ENCODE peak calls at places on chromosomes 12 and 14, in seven cellular contexts. G is aorta; Y is caudate nucleus; B is AG04450; N is psoas muscle; V is effector memory CD4-positive, alpha-beta T cell; W is upper lobe of right lung. F is an unnamed sample.

GRCh38 chr12:77924703-77925102 is 94.0 kb downstream of the NAV3 start:
- DNase-seq in W (no peak), B (no peak), G (no peak), Y (no peak), N (no peak), V (no peak), F (no peak)

GRCh38 chr14:56686416-56686815 is 106.8 kb downstream of the TMEM260 start:
- DNase-seq in B (no peak), N (no peak), V (no peak), G (no peak), Y (no peak), W (no peak), F (no peak)

GRCh38 chr12:112381421-112381897 is 772 bp downstream of the HECTD4 start:
- DNase-seq in W (no peak), N (peak; percentile 56), B (no peak), Y (peak; percentile 53), V (peak; percentile 27), G (no peak), F (peak; percentile 12)

GRCh38 chr12:111728795-111729194 is 37.9 kb upstream of the ALDH2 start:
- DNase-seq in B (no peak), N (no peak), G (no peak), W (no peak), Y (no peak), V (no peak), F (no peak)

GRCh38 chr14:64725360-64725815 is 21.2 kb downstream of the PLEKHG3 start:
- DNase-seq in V (no peak), W (peak; percentile 32), G (peak; percentile 25), Y (no peak), N (peak; percentile 30), B (no peak), F (no peak)

GRCh38 chr14:65077318-65077717 is 25.0 kb downstream of the MAX start:
- DNase-seq in G (no peak), B (no peak), W (no peak), V (no peak), Y (no peak), N (no peak), F (no peak)

GRCh38 chr12:11723993-11724392 is 74.5 kb downstream of the ETV6 start:
- DNase-seq in W (no peak), N (peak; percentile 58), V (no peak), Y (no peak), B (no peak), G (no peak), F (no peak)

GRCh38 chr12:116990971-116991966 is 80.5 kb downstream of the FBXW8 start:
- DNase-seq in V (no peak), B (peak; percentile 46), W (no peak), Y (no peak), N (no peak), G (no peak), F (no peak)

GRCh38 chr14:51442513-51443175 is 202.6 kb downstream of the TMX1 start:
- DNase-seq in W (no peak), N (no peak), B (peak; percentile 91), G (no peak), V (no peak), Y (no peak), F (no peak)

GRCh38 chr12:100652488-100652887 is 79.0 kb downstream of the GAS2L3 start:
- DNase-seq in B (no peak), V (no peak), W (no peak), G (no peak), N (no peak), Y (no peak), F (no peak)

GRCh38 chr12:92926549-92926948 is 2.5 kb downstream of the EEA1 start:
- DNase-seq in N (no peak), Y (no peak), G (no peak), W (no peak), V (no peak), B (no peak), F (no peak)

GRCh38 chr12:13175499-13175898 is 21.0 kb upstream of the EMP1 start:
- DNase-seq in G (no peak), B (no peak), V (no peak), Y (no peak), W (no peak), N (no peak), F (no peak)

GRCh38 chr14:100866666-100867630 is 36.6 kb downstream of the RTL1 start:
- DNase-seq in B (no peak), Y (no peak), V (no peak), N (peak; percentile 41), W (peak; percentile 46), G (peak; percentile 45), F (no peak)

GRCh38 chr14:103282932-103283331 is 51.1 kb upstream of the EIF5 start:
- DNase-seq in G (no peak), Y (no peak), V (no peak), B (no peak), N (no peak), W (no peak), F (no peak)

GRCh38 chr12:2092890-2093289 is 40.1 kb downstream of the CACNA1C start:
- DNase-seq in N (no peak), G (peak; percentile 89), V (no peak), B (no peak), Y (no peak), W (peak; percentile 28), F (no peak)

GRCh38 chr14:39469094-39469710 is 37.0 kb upstream of the FBXO33 start:
- DNase-seq in G (peak; percentile 52), W (no peak), V (no peak), Y (no peak), N (no peak), B (no peak), F (no peak)

GRCh38 chr12:115988193-115988592 is 289.3 kb downstream of the MED13L start:
- DNase-seq in G (no peak), V (no peak), N (no peak), Y (no peak), W (no peak), B (no peak), F (no peak)

GRCh38 chr12:63068857-63069442 is 82.1 kb downstream of the AVPR1A start:
- DNase-seq in W (no peak), N (no peak), G (no peak), Y (no peak), V (no peak), B (peak; percentile 34), F (no peak)

GRCh38 chr12:7915911-7916403 is 20.0 kb downstream of the SLC2A3 start:
- DNase-seq in V (no peak), Y (no peak), G (peak; percentile 74), W (no peak), B (no peak), N (no peak), F (no peak)

GRCh38 chr14:36438883-36439282 is 81.1 kb downstream of the NKX2-1 start:
- DNase-seq in Y (no peak), N (no peak), W (no peak), V (no peak), B (no peak), G (no peak), F (no peak)

GRCh38 chr14:65331652-65332051 is 80.9 kb upstream of the FUT8 start:
- DNase-seq in W (no peak), Y (no peak), G (no peak), V (no peak), N (no peak), B (no peak), F (no peak)

GRCh38 chr12:124704619-124705018 is 137.2 kb upstream of the NCOR2 start:
- DNase-seq in W (no peak), N (no peak), G (no peak), B (no peak), Y (no peak), V (no peak), F (no peak)

GRCh38 chr14:36070056-36071043 is 106.2 kb downstream of the PTCSC3 start:
- DNase-seq in B (peak; percentile 32), N (no peak), W (peak; percentile 84), V (no peak), Y (peak; percentile 13), G (no peak), F (peak; percentile 4)

GRCh38 chr12:25648460-25648859 is 95.4 kb upstream of the LMNTD1 start:
- DNase-seq in W (no peak), V (no peak), G (no peak), N (no peak), Y (no peak), B (peak; percentile 13), F (peak; percentile 25)

GRCh38 chr14:103139371-103140016 is 16.2 kb downstream of the TNFAIP2 start:
- DNase-seq in V (no peak), G (no peak), B (no peak), W (no peak), Y (no peak), N (no peak), F (no peak)

GRCh38 chr12:26719852-26720251 is 113.1 kb downstream of the ITPR2 start:
- DNase-seq in G (no peak), N (no peak), W (no peak), Y (no peak), V (no peak), B (no peak), F (no peak)

GRCh38 chr12:100348657-100349454 is 8.0 kb upstream of the SLC17A8 start:
- DNase-seq in N (no peak), W (no peak), B (no peak), G (no peak), Y (no peak), V (no peak), F (no peak)

GRCh38 chr12:64110864-64111263 is 111.2 kb downstream of the KICS2 start:
- DNase-seq in G (no peak), Y (no peak), N (no peak), V (no peak), W (no peak), B (no peak), F (no peak)

GRCh38 chr12:88056571-88056970 is 27.4 kb upstream of the C12orf50 start:
- DNase-seq in V (no peak), W (no peak), B (no peak), N (no peak), G (no peak), Y (no peak), F (no peak)
- H3K27ac ChIP-seq in V (no peak overlapping the region), W (no peak overlapping the region), B (no peak overlapping the region), N (no peak overlapping the region), G (no peak overlapping the region), Y (no peak overlapping the region), F (no peak overlapping the region)

DNA sequence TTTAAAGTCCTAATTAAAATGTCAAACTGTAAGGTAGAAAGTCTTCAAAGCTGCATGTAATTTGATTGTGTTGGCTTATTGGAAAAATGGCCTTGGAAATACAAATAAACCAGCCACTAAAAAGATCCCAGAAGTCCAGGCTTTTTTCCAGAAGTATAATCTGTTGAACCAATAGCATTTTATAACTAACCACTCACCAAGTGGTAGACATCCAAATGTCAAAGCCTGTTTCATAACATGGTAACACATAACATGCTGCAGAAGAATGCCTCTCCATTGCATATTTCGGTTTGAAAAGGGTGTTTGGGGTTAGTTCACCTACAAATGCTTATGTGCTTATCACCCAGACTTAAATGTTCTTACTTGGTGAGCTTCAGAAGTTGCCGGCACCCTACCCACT is 183.7 kb upstream of the DIO2 start:
- DNase-seq in G (no peak), B (no peak), W (no peak), N (no peak), V (no peak), Y (no peak), F (no peak)
- H3K27ac ChIP-seq in G (no peak overlapping the region), B (no peak overlapping the region), W (no peak overlapping the region), N (no peak overlapping the region), V (no peak overlapping the region), Y (no peak overlapping the region), F (no peak overlapping the region)

GRCh38 chr12:75953312-75953906 is 78.2 kb downstream of the PHLDA1 start:
- DNase-seq in G (no peak), B (no peak), Y (no peak), W (no peak), N (no peak), V (no peak), F (no peak)
- H3K27ac ChIP-seq in G (no peak overlapping the region), B (peak overlapping the region; percentile 87), Y (no peak overlapping the region), W (no peak overlapping the region), N (no peak overlapping the region), V (no peak overlapping the region), F (no peak overlapping the region)

GRCh38 chr12:57723630-57723962 is 14.9 kb downstream of the AGAP2 start:
- DNase-seq in V (no peak), B (no peak), N (no peak), Y (no peak), G (no peak), W (no peak), F (no peak)
- H3K27ac ChIP-seq in V (no peak overlapping the region), B (no peak overlapping the region), N (no peak overlapping the region), Y (no peak overlapping the region), G (no peak overlapping the region), W (no peak overlapping the region), F (no peak overlapping the region)